ENCODE peak calls at places on chromosomes 12 and 14, in ten cellular contexts. P is body of pancreas, X is H9, Z is neural crest cell, B is WTC11, I is AG04450, F is tibial nerve, L is cardiac muscle cell, R is astrocyte of the spinal cord, U is sigmoid colon. Y is an unnamed sample.

GRCh38 chr12:2691340-2692111 is 103.2 kb upstream of the FKBP4 start:
- DNase-seq in R (no peak), P (no peak), B (peak; percentile 50), F (no peak), U (no peak), I (no peak), L (peak; percentile 16), Z (peak; percentile 33), X (peak; percentile 73), Y (peak; percentile 66)

GRCh38 chr14:71384007-71384605 is 476.8 kb downstream of the PCNX1 start:
- DNase-seq in L (no peak), F (no peak), X (no peak), Z (no peak), P (peak; percentile 37), I (no peak), B (no peak), U (no peak), R (no peak), Y (no peak)

GRCh38 chr14:99884834-99885648 is 91.8 kb downstream of the EML1 start:
- DNase-seq in L (peak; percentile 80), U (peak; percentile 70), X (no peak), F (peak; percentile 68), Z (no peak), B (no peak), R (peak; percentile 74), P (no peak), I (peak; percentile 34), Y (peak; percentile 33)

GRCh38 chr14:53002576-53002975 is 51.7 kb upstream of the FERMT2 start:
- DNase-seq in P (no peak), X (peak; percentile 35), U (no peak), L (no peak), F (no peak), B (no peak), Z (no peak), I (no peak), R (no peak), Y (no peak)

GRCh38 chr12:65779091-65779642 is 45.1 kb upstream of the HMGA2 start:
- DNase-seq in P (no peak), L (peak; percentile 71), Z (no peak), U (no peak), R (peak; percentile 43), X (no peak), B (no peak), I (no peak), F (no peak), Y (no peak)

GRCh38 chr14:95538801-95539509 is 4.1 kb downstream of the GLRX5 start:
- DNase-seq in P (no peak), X (no peak), R (no peak), U (no peak), L (no peak), F (no peak), Z (no peak), B (no peak), I (no peak), Y (no peak)

GRCh38 chr14:41913398-41913797 is 306.7 kb downstream of the LRFN5 start:
- DNase-seq in X (no peak), I (no peak), Z (no peak), U (no peak), L (no peak), F (no peak), R (no peak), P (no peak), B (no peak), Y (no peak)

GRCh38 chr12:2944401-2945047 is 14.7 kb upstream of the TEAD4 start:
- DNase-seq in R (peak; percentile 23), P (peak; percentile 79), B (peak; percentile 90), U (peak; percentile 66), Z (peak; percentile 12), X (peak; percentile 94), L (peak; percentile 53), F (peak; percentile 33), I (no peak), Y (peak; percentile 80)

GRCh38 chr12:19739195-19739776 is 300.0 kb downstream of the AEBP2 start:
- DNase-seq in F (peak; percentile 87), L (peak; percentile 87), Z (peak; percentile 56), I (peak; percentile 38), P (peak; percentile 46), B (no peak), X (no peak), R (peak; percentile 82), U (no peak), Y (peak; percentile 59)

GRCh38 chr12:52380271-52380694 is 5.2 kb downstream of the KRT84 start:
- DNase-seq in P (peak; percentile 52), L (peak; percentile 52), X (peak; percentile 81), F (no peak), R (peak; percentile 16), U (no peak), I (no peak), Z (peak; percentile 27), B (peak; percentile 66), Y (peak; percentile 43)

GRCh38 chr12:52379536-52379935 is 5.9 kb downstream of the KRT84 start:
- DNase-seq in B (no peak), R (no peak), P (no peak), F (no peak), U (no peak), X (no peak), Z (no peak), I (no peak), L (no peak), Y (no peak)

GRCh38 chr12:52381206-52381605 is 4.2 kb downstream of the KRT84 start:
- DNase-seq in X (no peak), Z (no peak), I (no peak), F (no peak), B (no peak), U (no peak), R (no peak), P (no peak), L (no peak), Y (no peak)

GRCh38 chr12:52378091-52378490 is 7.4 kb downstream of the KRT84 start:
- DNase-seq in B (no peak), L (no peak), U (peak; percentile 58), F (no peak), X (no peak), R (no peak), I (no peak), P (no peak), Z (no peak), Y (no peak)

DNA sequence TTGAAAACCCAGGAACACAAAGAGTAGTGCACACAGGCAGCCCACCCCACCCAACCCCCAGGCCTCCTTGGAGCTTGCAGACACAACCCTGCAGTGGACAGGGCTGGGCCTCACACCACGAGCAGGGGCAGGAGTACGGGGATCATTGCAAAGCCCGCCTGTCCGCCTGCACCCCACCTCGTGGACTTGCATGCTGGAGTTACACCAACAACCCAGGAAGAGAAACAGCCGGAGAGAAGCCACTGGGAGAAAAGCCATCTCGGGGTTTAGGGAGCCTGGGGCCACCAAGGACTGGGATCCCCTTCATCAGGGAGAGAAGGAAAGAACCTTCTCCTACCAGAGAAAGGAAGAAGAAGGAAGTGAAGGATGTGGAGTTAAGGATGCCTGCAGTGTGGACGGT is 8.2 kb downstream of the KRT84 start:
- DNase-seq in I (no peak), P (no peak), L (no peak), B (no peak), Z (no peak), X (no peak), F (no peak), U (peak; percentile 52), R (no peak), Y (no peak)
- TF ChIP-seq CTCF in I (no peak), P (no peak), L (no peak), B (no peak), Z (no peak), X (no peak), F (no peak), U (no peak), R (no peak), Y (no peak)

GRCh38 chr12:39505025-39505424 is 62.1 kb upstream of the KIF21A start:
- DNase-seq in Z (no peak), L (no peak), P (no peak), X (no peak), B (no peak), F (no peak), I (no peak), R (peak; percentile 29), U (no peak), Y (no peak)

GRCh38 chr12:39505562-39505961 is 62.6 kb upstream of the KIF21A start:
- DNase-seq in X (no peak), L (no peak), B (no peak), Z (no peak), R (no peak), F (no peak), I (no peak), P (no peak), U (no peak), Y (no peak)

GRCh38 chr12:39499296-39499695 is 56.4 kb upstream of the KIF21A start:
- DNase-seq in R (no peak), L (no peak), X (no peak), F (no peak), B (no peak), U (no peak), P (no peak), I (no peak), Z (no peak), Y (no peak)

GRCh38 chr12:39502657-39503056 is 59.7 kb upstream of the KIF21A start:
- DNase-seq in B (no peak), R (no peak), I (no peak), P (no peak), X (no peak), U (no peak), Z (no peak), L (no peak), F (no peak), Y (no peak)

GRCh38 chr12:39503445-39503844 is 60.5 kb upstream of the KIF21A start:
- DNase-seq in R (peak; percentile 39), U (no peak), I (no peak), B (no peak), F (no peak), Z (no peak), L (peak; percentile 70), P (no peak), X (no peak), Y (no peak)
- TF ChIP-seq CTCF in R (peak; percentile 30), U (no peak), I (no peak), B (no peak), F (no peak), Z (peak; percentile 27), L (peak; percentile 45), P (no peak), X (peak; percentile 38), Y (no peak)

GRCh38 chr14:70020350-70021170 is 141.3 kb downstream of the SMOC1 start:
- DNase-seq in L (peak; percentile 29), Z (no peak), X (no peak), I (no peak), U (no peak), B (no peak), F (no peak), P (no peak), R (no peak), Y (no peak)
- TF ChIP-seq CTCF in L (no peak), Z (no peak), X (no peak), I (no peak), U (no peak), B (no peak), F (no peak), P (no peak), R (no peak), Y (no peak)

DNA sequence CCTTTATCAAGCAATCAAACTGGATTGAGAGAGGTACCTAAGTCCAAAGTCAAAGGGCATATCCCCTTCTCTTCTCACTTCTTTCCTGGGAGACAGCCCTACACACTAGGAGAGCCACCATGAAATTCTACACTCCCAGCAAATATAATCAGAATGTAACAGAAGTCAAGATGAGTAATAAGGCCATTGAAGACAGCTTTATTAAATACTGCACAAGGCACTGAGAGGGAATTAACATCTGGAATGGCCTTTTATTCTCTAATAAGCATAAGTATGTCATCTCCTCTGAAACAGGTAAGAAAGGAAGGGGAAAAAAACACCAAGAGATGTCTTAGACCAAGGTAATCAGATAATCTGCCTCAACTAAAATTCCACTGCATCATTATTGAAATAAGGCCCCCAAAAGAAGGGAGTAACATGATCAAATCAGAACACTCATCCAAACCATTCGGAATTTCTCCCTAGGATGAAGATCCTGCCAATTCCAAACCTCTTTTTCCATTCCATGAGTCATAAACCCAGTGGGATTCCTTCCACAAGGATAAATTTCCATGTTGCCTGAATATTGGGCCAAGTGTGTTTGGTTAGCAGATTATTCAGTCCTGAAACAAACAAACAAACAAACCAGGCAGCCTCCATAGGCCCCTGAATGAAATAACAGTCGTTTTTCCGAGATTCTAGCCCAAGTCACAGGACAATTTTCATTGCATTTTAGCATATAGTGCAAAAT is 19.9 kb downstream of the SLC35F4 start:
- DNase-seq in U (no peak), X (no peak), P (no peak), L (no peak), F (no peak), I (no peak), B (no peak), Z (no peak), R (peak; percentile 43), Y (no peak)
- TF ChIP-seq CTCF in U (no peak), X (no peak), P (no peak), L (no peak), F (no peak), I (no peak), B (no peak), Z (no peak), R (no peak), Y (no peak)

Y was measured in activated CD8-positive, alpha-beta T cell treated with anti-CD3 and anti-CD28 coated beads for 36 hours.